ENCODE peak calls at places on chromosomes 6 and 20, in six cellular contexts. P, I, L, O, J and N are unnamed samples.

GRCh38 chr20:34709836-34710567 is 5.9 kb downstream of the TP53INP2 start:
- DNase-seq in L (peak; percentile 55), O (no peak), I (peak; percentile 42), J (peak; percentile 72), P (peak; percentile 86), N (peak; percentile 82)

GRCh38 chr6:63844287-63844686 is 208.7 kb downstream of the PHF3 start:
- DNase-seq in P (no peak), L (no peak), J (no peak), I (no peak), O (peak; percentile 81), N (no peak)

GRCh38 chr6:2891768-2892170 is 11.3 kb downstream of the SERPINB9 start:
- DNase-seq in O (no peak), P (no peak), J (no peak), I (no peak), L (no peak), N (no peak)

GRCh38 chr6:33117826-33118277 is 42.1 kb downstream of the HLA-DPB1 start:
- DNase-seq in J (no peak), I (no peak), O (no peak), L (no peak), P (no peak), N (no peak)

GRCh38 chr6:76609160-76609559 is 536.7 kb upstream of the IMPG1 start:
- DNase-seq in J (no peak), O (no peak), I (no peak), L (no peak), P (no peak), N (no peak)

GRCh38 chr20:1633535-1633934 is 13.7 kb upstream of the SIRPB1 start:
- DNase-seq in P (no peak), L (no peak), J (no peak), I (peak; percentile 13), O (no peak), N (no peak)

GRCh38 chr6:18495236-18495635 is 108.1 kb downstream of the RNF144B start:
- DNase-seq in O (no peak), L (no peak), I (no peak), P (no peak), J (no peak), N (no peak)

GRCh38 chr6:137536104-137536773 is 42.0 kb upstream of the OLIG3 start:
- DNase-seq in L (no peak), I (no peak), O (no peak), P (no peak), J (no peak), N (no peak)

GRCh38 chr6:122838060-122838780 is 49.2 kb downstream of the SMPDL3A start:
- DNase-seq in L (no peak), J (no peak), I (no peak), P (no peak), O (no peak), N (no peak)

GRCh38 chr6:37242429-37243052 is 15.0 kb upstream of the TBC1D22B start:
- DNase-seq in I (peak; percentile 82), P (no peak), O (peak; percentile 98), L (peak; percentile 70), J (no peak), N (peak; percentile 50)

GRCh38 chr20:1334370-1334731 is 5.4 kb upstream of the SDCBP2 start:
- DNase-seq in I (no peak), J (no peak), O (no peak), L (no peak), P (no peak), N (no peak)

GRCh38 chr6:61886608-61887259 is 399.3 kb downstream of the KHDRBS2 start:
- DNase-seq in P (no peak), O (no peak), J (no peak), I (no peak), L (no peak), N (no peak)

GRCh38 chr6:151014404-151015150 is 149.1 kb downstream of the MTHFD1L start:
- DNase-seq in P (peak; percentile 68), O (no peak), J (peak; percentile 61), L (peak; percentile 62), I (peak; percentile 75), N (peak; percentile 76)

GRCh38 chr6:72216222-72217106 is 330.1 kb downstream of the RIMS1 start:
- DNase-seq in L (no peak), O (no peak), J (no peak), I (no peak), P (no peak), N (no peak)

GRCh38 chr6:167782698-167783517 is 43.8 kb upstream of the AFDN start:
- DNase-seq in J (no peak), L (no peak), O (no peak), P (no peak), I (no peak), N (no peak)

GRCh38 chr6:139126255-139126654 is 8.6 kb upstream of the HECA start:
- DNase-seq in O (peak; percentile 55), L (peak; percentile 50), P (no peak), I (no peak), J (no peak), N (no peak)

GRCh38 chr6:160355001-160355400 is 6.8 kb downstream of the SLC22A3 start:
- DNase-seq in P (no peak), L (no peak), I (no peak), O (no peak), J (no peak), N (no peak)

GRCh38 chr6:43334466-43335095 is 26.0 kb upstream of the CRIP3 start:
- DNase-seq in I (peak; percentile 68), P (no peak), L (no peak), J (no peak), O (peak; percentile 13), N (no peak)

GRCh38 chr6:136774228-136775041 is 17.8 kb downstream of the MAP3K5 start:
- DNase-seq in P (no peak), J (no peak), L (no peak), O (peak; percentile 15), I (no peak), N (no peak)

GRCh38 chr6:127891731-127892326 is 9.0 kb downstream of the THEMIS start:
- DNase-seq in J (no peak), I (no peak), P (no peak), L (no peak), O (no peak), N (no peak)

GRCh38 chr6:111011360-111012142 is 29.7 kb downstream of the RPF2 start:
- DNase-seq in L (no peak), O (peak; percentile 11), P (no peak), J (no peak), I (peak; percentile 19), N (no peak)

GRCh38 chr20:63693079-63693974 is 3.1 kb upstream of the TNFRSF6B start:
- DNase-seq in P (no peak), L (peak; percentile 51), O (no peak), J (peak; percentile 14), I (no peak), N (peak; percentile 16)

GRCh38 chr6:78909391-78909790 is 42.0 kb downstream of the IRAK1BP1 start:
- DNase-seq in P (no peak), I (no peak), J (no peak), L (no peak), O (no peak), N (no peak)

DNA sequence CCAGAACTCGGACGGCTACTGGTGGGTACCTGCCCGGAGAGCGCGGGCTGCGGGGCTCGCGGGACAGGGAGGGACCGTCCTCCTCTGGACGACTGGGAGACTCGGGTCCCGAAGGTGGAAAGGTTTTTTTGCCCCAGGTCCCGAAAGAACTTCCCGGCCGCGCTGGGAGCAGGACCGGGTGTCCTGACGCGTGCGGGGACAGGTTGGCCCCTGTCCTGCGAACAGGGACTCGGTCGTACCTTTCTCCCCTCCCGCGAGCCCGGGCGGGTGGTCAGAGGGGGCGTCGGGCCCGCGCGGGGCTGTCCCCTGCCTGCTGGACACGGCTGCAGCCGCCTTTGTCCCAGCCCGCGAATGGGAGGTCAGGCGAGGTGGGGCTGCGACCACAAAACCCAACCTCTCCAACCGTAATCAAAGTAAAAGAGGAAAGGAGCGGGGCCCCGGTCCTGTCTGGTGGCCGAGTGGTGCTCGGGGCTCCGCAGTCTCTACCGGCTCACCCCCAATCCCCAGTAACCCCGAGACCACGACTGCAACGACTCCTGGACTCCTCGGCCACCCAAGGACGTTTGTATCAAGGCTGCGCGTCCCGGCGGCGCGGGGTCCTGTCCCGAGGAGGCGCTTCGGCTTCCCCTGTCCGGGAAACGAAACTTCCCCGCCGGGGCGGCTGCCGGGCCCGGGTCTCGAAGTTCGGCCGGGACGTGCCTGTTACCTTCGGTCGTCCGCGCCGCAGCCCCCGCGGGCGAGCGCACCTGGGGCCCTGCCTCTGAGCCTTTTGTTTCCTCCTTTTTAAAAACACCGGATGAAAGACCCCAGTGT is 800 bp downstream of the DSP start:
- DNase-seq in J (peak; percentile 38), O (no peak), L (no peak), P (peak; percentile 66), I (no peak), N (no peak)
- H3K27me3 ChIP-seq in J (no peaks in the 10 kb centered on the region), O (peaks cover 35% of the 10 kb centered on the region), L (no peaks in the 10 kb centered on the region), P (peaks cover 72% of the 10 kb centered on the region), I (no peaks in the 10 kb centered on the region), N (peaks cover 26% of the 10 kb centered on the region)

GRCh38 chr20:48552550-48552949 is 275.2 kb downstream of the PREX1 start:
- DNase-seq in O (no peak), P (no peak), L (no peak), J (no peak), I (no peak), N (no peak)

GRCh38 chr20:48547682-48548081 is 280.1 kb downstream of the PREX1 start:
- DNase-seq in J (no peak), P (no peak), I (no peak), O (no peak), L (no peak), N (no peak)

GRCh38 chr20:48550814-48551213 is 277.0 kb downstream of the PREX1 start:
- DNase-seq in P (no peak), L (no peak), I (no peak), O (no peak), J (no peak), N (no peak)
- H3K27me3 ChIP-seq in P (peaks cover 4% of the 10 kb centered on the region), L (no peaks in the 10 kb centered on the region), I (peaks cover 15% of the 10 kb centered on the region), O (peaks cover 4% of the 10 kb centered on the region), J (no peaks in the 10 kb centered on the region), N (no peaks in the 10 kb centered on the region)

DNA sequence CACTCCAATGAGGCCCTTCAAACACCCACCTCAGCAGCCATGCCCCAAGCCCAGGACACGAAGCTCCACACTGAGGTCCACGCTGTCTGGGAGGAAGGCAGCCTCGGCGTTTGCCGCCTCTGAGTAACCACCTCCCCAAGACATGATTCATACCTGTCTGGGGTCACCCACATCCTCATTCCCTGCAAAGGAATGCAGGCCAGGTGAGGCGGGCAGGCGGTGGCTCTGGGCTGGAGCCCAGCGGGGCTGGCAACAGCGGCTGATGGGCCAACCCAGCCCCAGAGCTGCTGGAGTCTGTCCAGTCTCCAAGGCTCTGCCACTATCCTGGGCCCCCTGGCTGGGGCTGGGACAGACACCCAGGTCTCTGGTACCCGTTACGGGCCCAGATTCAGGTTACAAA is 14.8 kb downstream of the PMEPA1 start:
- DNase-seq in O (no peak), P (peak; percentile 64), L (no peak), I (peak; percentile 48), J (no peak), N (no peak)
- H3K27me3 ChIP-seq in O (no peaks in the 10 kb centered on the region), P (no peaks in the 10 kb centered on the region), L (no peaks in the 10 kb centered on the region), I (peaks cover 84% of the 10 kb centered on the region), J (no peaks in the 10 kb centered on the region), N (no peaks in the 10 kb centered on the region)

DNA sequence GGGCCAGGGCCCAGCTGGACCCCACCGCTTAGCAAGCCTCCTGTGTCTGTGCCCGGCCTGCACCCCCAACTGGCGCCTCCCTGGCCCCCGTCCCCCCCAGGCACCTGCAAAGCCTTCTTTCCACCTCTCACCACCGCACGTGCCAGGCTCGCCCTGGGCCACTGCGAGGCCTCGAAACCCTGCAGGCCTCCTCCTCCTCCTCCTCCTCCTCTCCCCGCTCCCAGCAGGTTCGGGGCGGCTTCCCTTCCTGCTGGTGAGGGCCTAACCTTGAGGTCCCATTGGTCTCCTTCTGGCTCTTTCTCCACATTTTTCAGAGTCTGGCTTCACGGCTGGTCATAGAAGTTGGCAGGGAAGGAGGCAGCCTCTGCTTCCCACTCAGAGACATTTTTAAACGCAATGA is 76.8 kb upstream of the GATA5 start:
- DNase-seq in L (no peak), P (no peak), O (no peak), I (no peak), J (no peak), N (no peak)
- H3K27me3 ChIP-seq in L (no peaks in the 10 kb centered on the region), P (peaks cover 96% of the 10 kb centered on the region), O (peaks cover 61% of the 10 kb centered on the region), I (no peaks in the 10 kb centered on the region), J (no peaks in the 10 kb centered on the region), N (no peaks in the 10 kb centered on the region)